ENCODE peak calls at places on chromosomes 2 and 18, in nine cellular contexts. T is cardiac fibroblast, I is IMR-90, E is transverse colon, J is DND-41, H is ovary, A is epithelial cell of esophagus, G is GM23338, V is fibroblast of pulmonary artery. B is an unnamed sample.

GRCh38 chr2:137173514-137173913 is 408.2 kb downstream of the THSD7B start:
- DNase-seq in J (no peak), V (peak), A (peak), I (no peak), T (peak), G (peak), H (no peak), E (no peak), B (peak)

GRCh38 chr18:63249781-63250180 is 69.8 kb downstream of the BCL2 start:
- DNase-seq in J (no peak), V (no peak), E (peak), H (no peak), I (no peak), T (no peak), A (no peak), G (no peak), B (no peak)

GRCh38 chr18:75003764-75004690 is 204.9 kb downstream of the PTGR3 start:
- DNase-seq in A (no peak), E (no peak), T (peak), J (no peak), H (no peak), V (peak), I (no peak), G (no peak), B (no peak)

GRCh38 chr18:27845897-27846296 is 331.0 kb downstream of the CDH2 start:
- DNase-seq in A (no peak), I (no peak), J (peak), H (no peak), V (no peak), G (no peak), T (no peak), E (no peak), B (no peak)

GRCh38 chr18:27750014-27750413 is 426.9 kb downstream of the CDH2 start:
- DNase-seq in G (peak), I (peak), J (peak), T (peak), A (peak), E (no peak), V (peak), H (no peak), B (peak)

GRCh38 chr2:27442981-27443323 is 771 bp downstream of the KRTCAP3 start:
- DNase-seq in I (no peak), E (peak), G (no peak), J (no peak), H (no peak), V (no peak), T (no peak), A (no peak), B (no peak)

GRCh38 chr2:14903709-14904374 is 271.3 kb downstream of the LRATD1 start:
- DNase-seq in E (peak), V (no peak), H (no peak), G (peak), I (no peak), A (peak), J (peak), T (peak), B (peak)

GRCh38 chr2:181176540-181176939 is 196.1 kb downstream of the UBE2E3 start:
- DNase-seq in G (no peak), J (no peak), A (no peak), T (peak), E (no peak), I (no peak), H (no peak), V (no peak), B (no peak)

GRCh38 chr2:38268691-38269309 is 108.3 kb downstream of the ATL2 start:
- DNase-seq in J (no peak), E (no peak), H (no peak), I (peak), T (peak), G (no peak), V (no peak), A (no peak), B (peak)

GRCh38 chr2:206642075-206643025 is at the start of gene FAM237A:
- DNase-seq in A (peak), J (peak), G (peak), H (no peak), V (peak), E (no peak), T (peak), I (peak), B (peak)

GRCh38 chr18:80132196-80132812 is 23.2 kb downstream of the ADNP2 start:
- DNase-seq in J (no peak), E (no peak), T (no peak), I (no peak), V (no peak), H (no peak), A (peak), G (no peak), B (peak)

GRCh38 chr18:57768557-57769326 is 34.4 kb downstream of the ATP8B1 start:
- DNase-seq in V (peak), E (no peak), T (peak), I (peak), J (no peak), G (no peak), A (no peak), H (no peak), B (peak)

GRCh38 chr2:233164967-233165366 is 86.5 kb upstream of the ATG16L1 start:
- DNase-seq in A (no peak), G (no peak), E (no peak), H (no peak), V (no peak), I (no peak), T (no peak), J (no peak), B (no peak)

GRCh38 chr2:129775941-129776653 is 203.4 kb upstream of the RAB6C start:
- DNase-seq in A (no peak), T (no peak), I (no peak), J (no peak), E (no peak), G (no peak), V (no peak), H (no peak), B (no peak)

GRCh38 chr2:56127773-56128170 is 56.0 kb upstream of the CCDC85A start:
- DNase-seq in E (no peak), I (no peak), T (no peak), A (peak), V (no peak), J (no peak), H (no peak), G (no peak), B (no peak)

GRCh38 chr18:39772155-39772919 is 2182.7 kb upstream of the PIK3C3 start:
- DNase-seq in E (no peak), A (peak), T (peak), J (no peak), H (no peak), G (no peak), I (peak), V (peak), B (no peak)

GRCh38 chr2:15359716-15360531 is 201.2 kb downstream of the NBAS start:
- DNase-seq in G (no peak), H (no peak), V (peak), J (no peak), A (peak), T (peak), E (no peak), I (peak), B (peak)

GRCh38 chr18:46174317-46175039 is 70.3 kb downstream of the HAUS1 start:
- DNase-seq in J (peak), H (peak), T (peak), I (peak), G (peak), A (peak), E (peak), V (no peak), B (peak)

GRCh38 chr2:230829959-230830358 is 34.8 kb upstream of the ITM2C start:
- DNase-seq in E (no peak), A (no peak), H (no peak), J (no peak), T (no peak), I (no peak), V (no peak), G (no peak), B (no peak)

GRCh38 chr18:60018801-60019462 is 119.1 kb downstream of the PMAIP1 start:
- DNase-seq in G (no peak), I (peak), A (peak), T (peak), H (no peak), E (no peak), J (no peak), V (peak), B (peak)

GRCh38 chr18:13219012-13219396 is 444 bp downstream of the LDLRAD4 start:
- DNase-seq in H (no peak), G (no peak), J (no peak), T (no peak), E (no peak), A (no peak), I (no peak), V (no peak), B (no peak)

GRCh38 chr2:78416625-78417300 is 608.7 kb upstream of the REG3G start:
- DNase-seq in G (no peak), T (no peak), J (no peak), E (no peak), V (no peak), A (no peak), H (no peak), I (no peak), B (no peak)

GRCh38 chr18:4599312-4599711 is 144.2 kb upstream of the DLGAP1 start:
- DNase-seq in J (no peak), G (peak), H (no peak), E (no peak), T (no peak), A (no peak), I (no peak), V (no peak), B (no peak)
- TF ChIP-seq CTCF in J (no peak), G (peak), H (no peak), E (no peak), T (no peak), A (no peak), I (no peak), V (no peak), B (no peak)

GRCh38 chr2:85215074-85216050 is 82.2 kb downstream of the TCF7L1 start:
- DNase-seq in H (no peak), T (peak), J (no peak), V (peak), G (peak), A (no peak), E (peak), I (peak), B (no peak)
- TF ChIP-seq CTCF in H (no peak), T (no peak), J (no peak), V (no peak), G (peak), A (no peak), E (no peak), I (no peak), B (no peak)

GRCh38 chr18:10006261-10006903 is 92.6 kb downstream of the VAPA start:
- DNase-seq in H (no peak), E (no peak), T (peak), V (peak), G (no peak), A (peak), I (peak), J (no peak), B (peak)
- TF ChIP-seq CTCF in H (peak), E (no peak), T (peak), V (peak), G (no peak), A (peak), I (peak), J (peak), B (peak)

DNA sequence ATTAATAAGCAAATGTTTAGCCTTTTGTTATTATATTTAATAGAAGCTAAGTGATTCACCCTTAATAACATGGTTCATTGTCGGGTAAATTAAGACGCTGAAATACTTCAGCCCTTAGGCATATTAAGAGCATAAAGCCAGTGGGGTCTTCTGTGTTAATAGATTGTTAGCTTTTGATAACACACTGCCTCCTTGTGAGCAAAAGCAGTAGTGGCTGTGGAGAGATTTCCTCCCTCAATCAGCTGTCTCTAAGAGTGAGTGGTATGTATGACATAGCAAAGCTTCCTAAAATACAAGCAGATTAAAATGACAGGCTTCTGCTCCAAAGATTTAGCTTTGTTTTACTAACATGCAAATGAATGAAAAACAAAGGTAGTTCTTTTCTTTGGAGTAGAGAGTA is 143.7 kb upstream of the SYT4 start:
- DNase-seq in H (no peak), J (no peak), T (no peak), E (no peak), G (peak), V (no peak), A (no peak), I (no peak), B (peak)
- TF ChIP-seq CTCF in H (no peak), J (peak), T (peak), E (no peak), G (peak), V (peak), A (no peak), I (no peak), B (peak)

DNA sequence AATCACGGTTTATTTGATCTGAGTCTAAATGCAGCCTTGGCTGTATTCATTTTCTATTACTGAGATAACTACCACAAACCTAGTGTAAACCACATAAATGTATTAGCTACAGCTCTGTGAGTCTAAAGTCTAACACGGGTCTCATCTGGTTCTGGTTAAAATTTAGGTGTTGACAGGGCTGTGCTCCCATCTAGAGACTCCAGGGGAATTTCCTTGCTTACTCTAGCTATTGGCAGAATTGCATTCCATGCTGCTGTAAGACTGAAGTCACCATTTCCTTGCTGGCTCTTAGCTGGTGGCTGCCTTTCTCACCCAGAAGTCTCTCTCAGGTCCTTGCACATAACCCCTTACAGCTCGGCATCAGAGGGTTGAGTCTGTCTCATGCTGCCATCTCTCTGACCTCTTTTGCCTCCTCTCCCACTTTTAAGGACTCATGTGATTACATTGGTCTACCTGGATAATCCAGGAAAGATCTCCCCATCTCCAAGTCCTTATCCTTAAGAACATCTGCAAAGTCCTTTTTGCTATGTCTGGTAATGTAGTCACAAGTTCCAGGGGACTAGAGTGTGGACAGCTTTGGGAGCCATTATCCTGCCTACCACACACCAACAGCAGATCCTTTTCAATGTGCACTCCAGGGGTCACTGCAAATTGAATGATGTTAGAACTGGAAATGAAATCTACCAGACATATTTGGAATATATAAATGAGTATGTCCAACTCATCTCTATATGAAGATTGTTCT is 207.0 kb upstream of the AGAP1 start:
- DNase-seq in E (no peak), A (no peak), G (no peak), I (no peak), J (no peak), V (peak), T (peak), H (no peak), B (no peak)
- TF ChIP-seq CTCF in E (no peak), A (no peak), G (no peak), I (no peak), J (no peak), V (no peak), T (no peak), H (no peak), B (no peak)

GRCh38 chr2:45786831-45787357 is 135.4 kb downstream of the PRKCE start:
- DNase-seq in H (no peak), A (no peak), I (peak), V (peak), T (peak), G (peak), E (no peak), J (no peak), B (peak)
- TF ChIP-seq CTCF in H (no peak), A (no peak), I (no peak), V (no peak), T (no peak), G (peak), E (no peak), J (no peak), B (no peak)

DNA sequence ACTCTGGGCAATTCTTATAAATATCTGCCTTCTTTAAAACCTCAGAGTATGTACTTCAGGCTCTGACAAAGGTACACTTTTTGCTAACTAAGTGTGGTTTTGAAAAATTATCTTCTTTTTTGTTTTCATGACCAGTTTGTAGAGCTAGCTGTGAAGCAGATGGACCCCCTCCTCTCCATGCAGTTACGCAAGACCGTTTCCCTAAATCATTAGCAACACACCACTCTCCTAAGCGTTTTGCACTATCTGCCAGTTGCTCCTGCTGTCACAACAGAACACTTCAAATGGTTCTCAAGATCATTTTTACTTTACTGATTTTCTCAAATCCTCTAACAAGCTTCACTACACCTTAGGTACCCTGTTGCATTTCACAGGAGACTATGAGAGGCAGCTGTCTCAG is 53.3 kb downstream of the GULP1 start:
- DNase-seq in H (no peak), V (no peak), G (no peak), T (no peak), A (no peak), E (no peak), I (peak), J (no peak), B (no peak)
- TF ChIP-seq CTCF in H (no peak), V (no peak), G (no peak), T (no peak), A (no peak), E (no peak), I (no peak), J (no peak), B (no peak)

DNA sequence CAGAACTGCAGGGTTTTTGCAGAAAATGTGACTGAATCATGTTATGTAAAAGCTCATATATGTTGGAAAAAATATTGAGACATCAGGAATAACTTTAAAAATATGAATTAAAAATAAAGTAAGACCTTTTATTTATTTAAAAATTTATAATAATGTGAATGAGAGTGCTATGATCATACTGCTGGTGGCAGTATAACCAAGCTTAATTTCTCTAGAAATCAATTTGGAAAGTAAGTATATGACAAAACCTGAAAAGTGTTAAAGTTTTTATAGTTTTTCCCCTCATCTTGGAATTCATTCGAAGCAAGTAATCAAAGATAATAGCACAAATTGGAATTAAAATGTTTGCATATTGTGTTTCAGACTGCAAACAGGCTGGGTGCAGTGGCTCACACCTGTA is 7.5 kb downstream of the SLC39A10 start:
- DNase-seq in T (peak), J (no peak), G (no peak), I (peak), A (no peak), E (no peak), V (peak), H (no peak), B (no peak)
- TF ChIP-seq CTCF in T (peak), J (peak), G (no peak), I (peak), A (no peak), E (peak), V (no peak), H (no peak), B (peak)